ENCODE peak calls at places on chromosomes 5 and 9, in five cellular contexts. One of them, this sample, is unnamed.
A peak's percentile ranks its signal among the peaks of the same experiment; 100 is the strongest.

GRCh38 chr9:12818431-12819000 is 43.7 kb downstream of the LURAP1L start:
- DNase-seq in fibroblast of the aortic adventitia: peak; percentile 99
- DNase-seq in heart right ventricle: no peak
- DNase-seq in left ventricle myocardium inferior: no peak
- DNase-seq in mammary epithelial cell: no peak
- DNase-seq in this sample: no peak

GRCh38 chr9:115845648-115846312 is 307.8 kb upstream of the PAPPA start:
- DNase-seq in fibroblast of the aortic adventitia: peak; percentile 30
- DNase-seq in heart right ventricle: no peak
- DNase-seq in left ventricle myocardium inferior: no peak
- DNase-seq in mammary epithelial cell: peak; percentile 90
- DNase-seq in this sample: no peak

GRCh38 chr5:132592521-132592920 is 35.7 kb downstream of the RAD50 start:
- DNase-seq in fibroblast of the aortic adventitia: peak; percentile 20
- DNase-seq in heart right ventricle: no peak
- DNase-seq in left ventricle myocardium inferior: no peak
- DNase-seq in mammary epithelial cell: peak; percentile 10
- DNase-seq in this sample: no peak

GRCh38 chr5:131109540-131110255 is 55.4 kb downstream of the HINT1 start:
- DNase-seq in fibroblast of the aortic adventitia: peak; percentile 62
- DNase-seq in heart right ventricle: peak; percentile 6
- DNase-seq in left ventricle myocardium inferior: no peak
- DNase-seq in mammary epithelial cell: peak; percentile 34
- DNase-seq in this sample: no peak

GRCh38 chr5:116437351-116437705 is 137.3 kb downstream of the SEMA6A start:
- DNase-seq in fibroblast of the aortic adventitia: no peak
- DNase-seq in heart right ventricle: no peak
- DNase-seq in left ventricle myocardium inferior: no peak
- DNase-seq in mammary epithelial cell: no peak
- DNase-seq in this sample: no peak

GRCh38 chr5:139696894-139697658 is 48.9 kb downstream of the CXXC5 start:
- DNase-seq in fibroblast of the aortic adventitia: peak; percentile 84
- DNase-seq in heart right ventricle: peak; percentile 87
- DNase-seq in left ventricle myocardium inferior: peak; percentile 84
- DNase-seq in mammary epithelial cell: peak; percentile 47
- DNase-seq in this sample: no peak

GRCh38 chr5:76695336-76695735 is 20.6 kb upstream of the F2R start:
- DNase-seq in fibroblast of the aortic adventitia: no peak
- DNase-seq in heart right ventricle: no peak
- DNase-seq in left ventricle myocardium inferior: no peak
- DNase-seq in mammary epithelial cell: no peak
- DNase-seq in this sample: no peak

GRCh38 chr5:159916841-159917761 is 819 bp downstream of the ADRA1B start:
- DNase-seq in fibroblast of the aortic adventitia: no peak
- DNase-seq in heart right ventricle: no peak
- DNase-seq in left ventricle myocardium inferior: no peak
- DNase-seq in mammary epithelial cell: no peak
- DNase-seq in this sample: no peak

GRCh38 chr9:27505744-27506161 is 18.3 kb upstream of the IFNK start:
- DNase-seq in fibroblast of the aortic adventitia: peak; percentile 4
- DNase-seq in heart right ventricle: no peak
- DNase-seq in left ventricle myocardium inferior: no peak
- DNase-seq in mammary epithelial cell: peak; percentile 69
- DNase-seq in this sample: no peak

GRCh38 chr9:20356392-20357206 is 265.7 kb downstream of the MLLT3 start:
- DNase-seq in fibroblast of the aortic adventitia: peak; percentile 88
- DNase-seq in heart right ventricle: peak; percentile 79
- DNase-seq in left ventricle myocardium inferior: peak; percentile 35
- DNase-seq in mammary epithelial cell: peak; percentile 70
- DNase-seq in this sample: peak; percentile 53

GRCh38 chr9:103037508-103038477 is 42.7 kb downstream of the CYLC2 start:
- DNase-seq in fibroblast of the aortic adventitia: no peak
- DNase-seq in heart right ventricle: peak; percentile 17
- DNase-seq in left ventricle myocardium inferior: peak; percentile 17
- DNase-seq in mammary epithelial cell: no peak
- DNase-seq in this sample: no peak

GRCh38 chr5:74056789-74057164 is 430.8 kb downstream of the ARHGEF28 start:
- DNase-seq in fibroblast of the aortic adventitia: peak; percentile 53
- DNase-seq in heart right ventricle: no peak
- DNase-seq in left ventricle myocardium inferior: no peak
- DNase-seq in mammary epithelial cell: peak; percentile 47
- DNase-seq in this sample: no peak

GRCh38 chr5:10331341-10331796 is 22.1 kb upstream of the MARCHF6 start:
- DNase-seq in fibroblast of the aortic adventitia: peak; percentile 88
- DNase-seq in heart right ventricle: peak; percentile 85
- DNase-seq in left ventricle myocardium inferior: peak; percentile 78
- DNase-seq in mammary epithelial cell: no peak
- DNase-seq in this sample: no peak

GRCh38 chr5:134267366-134268018 is 41.6 kb upstream of the PPP2CA start:
- DNase-seq in fibroblast of the aortic adventitia: no peak
- DNase-seq in heart right ventricle: no peak
- DNase-seq in left ventricle myocardium inferior: no peak
- DNase-seq in mammary epithelial cell: no peak
- DNase-seq in this sample: no peak

GRCh38 chr5:138597660-138598400 is 22.6 kb upstream of the HSPA9 start:
- DNase-seq in fibroblast of the aortic adventitia: no peak
- DNase-seq in heart right ventricle: no peak
- DNase-seq in left ventricle myocardium inferior: no peak
- DNase-seq in mammary epithelial cell: no peak
- DNase-seq in this sample: no peak

GRCh38 chr5:138594305-138595058 is 19.3 kb upstream of the HSPA9 start:
- DNase-seq in fibroblast of the aortic adventitia: no peak
- DNase-seq in heart right ventricle: no peak
- DNase-seq in left ventricle myocardium inferior: no peak
- DNase-seq in mammary epithelial cell: no peak
- DNase-seq in this sample: no peak

GRCh38 chr5:138596105-138596987 is 21.1 kb upstream of the HSPA9 start:
- DNase-seq in fibroblast of the aortic adventitia: no peak
- DNase-seq in heart right ventricle: no peak
- DNase-seq in left ventricle myocardium inferior: no peak
- DNase-seq in mammary epithelial cell: no peak
- DNase-seq in this sample: no peak

GRCh38 chr5:138595396-138595795 is 20.2 kb upstream of the HSPA9 start:
- DNase-seq in fibroblast of the aortic adventitia: no peak
- DNase-seq in heart right ventricle: no peak
- DNase-seq in left ventricle myocardium inferior: no peak
- DNase-seq in mammary epithelial cell: no peak
- DNase-seq in this sample: no peak
- TF ChIP-seq CTCF in fibroblast of the aortic adventitia: peak; percentile 4
- TF ChIP-seq CTCF in heart right ventricle: no peak
- TF ChIP-seq CTCF in left ventricle myocardium inferior: peak; percentile 42
- TF ChIP-seq CTCF in mammary epithelial cell: peak; percentile 67
- TF ChIP-seq CTCF in this sample: no peak

DNA sequence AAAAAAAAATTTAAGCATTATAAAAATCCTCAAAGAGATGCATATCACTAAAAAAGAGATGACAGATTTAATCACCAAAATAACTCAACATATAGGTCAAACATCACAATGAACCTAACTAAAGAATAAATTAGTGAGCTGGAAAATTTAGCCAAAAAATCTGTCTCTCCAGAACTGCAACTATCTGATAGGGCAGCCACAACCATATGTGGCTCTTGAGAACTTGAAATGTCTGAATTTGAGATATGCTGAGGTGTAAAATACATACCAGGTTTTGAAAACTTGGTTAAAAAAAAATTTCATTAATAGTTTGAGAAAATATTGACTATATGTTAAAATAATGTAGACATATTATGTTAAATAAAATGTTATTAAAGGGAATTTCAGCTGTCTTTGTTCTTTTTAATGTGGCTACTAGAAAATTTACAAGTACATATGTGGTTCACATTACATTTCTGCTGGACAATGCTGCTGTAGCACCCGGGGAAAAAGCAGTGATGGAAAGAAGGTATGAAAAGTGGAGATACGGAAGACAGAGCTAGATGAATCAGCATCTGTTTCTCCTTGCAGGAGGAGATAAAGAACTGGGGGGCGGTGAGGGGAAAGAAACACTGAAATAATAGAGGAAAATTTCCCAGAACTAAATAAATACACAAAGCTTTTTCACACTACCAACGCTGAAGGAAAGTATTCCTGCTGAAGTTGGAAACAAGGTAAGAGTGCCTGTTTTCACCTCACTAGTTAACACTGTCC is 66.1 kb downstream of the DCP2 start:
- DNase-seq in fibroblast of the aortic adventitia: no peak
- DNase-seq in heart right ventricle: no peak
- DNase-seq in left ventricle myocardium inferior: no peak
- DNase-seq in mammary epithelial cell: no peak
- DNase-seq in this sample: no peak
- H3K4me3 ChIP-seq in fibroblast of the aortic adventitia: no peak overlapping the region
- H3K4me3 ChIP-seq in heart right ventricle: no peak overlapping the region
- H3K4me3 ChIP-seq in left ventricle myocardium inferior: no peak overlapping the region
- H3K4me3 ChIP-seq in mammary epithelial cell: no peak overlapping the region
- H3K4me3 ChIP-seq in this sample: no peak overlapping the region

GRCh38 chr5:142767178-142767577 is 3.0 kb upstream of the ARHGAP26 start:
- DNase-seq in fibroblast of the aortic adventitia: no peak
- DNase-seq in heart right ventricle: no peak
- DNase-seq in left ventricle myocardium inferior: no peak
- DNase-seq in mammary epithelial cell: no peak
- DNase-seq in this sample: no peak

GRCh38 chr5:142767925-142768324 is 2.3 kb upstream of the ARHGAP26 start:
- DNase-seq in fibroblast of the aortic adventitia: no peak
- DNase-seq in heart right ventricle: no peak
- DNase-seq in left ventricle myocardium inferior: no peak
- DNase-seq in mammary epithelial cell: no peak
- DNase-seq in this sample: no peak

GRCh38 chr5:142770650-142771609 is 753 bp downstream of the ARHGAP26 start:
- DNase-seq in fibroblast of the aortic adventitia: peak; percentile 27
- DNase-seq in heart right ventricle: peak; percentile 67
- DNase-seq in left ventricle myocardium inferior: peak; percentile 51
- DNase-seq in mammary epithelial cell: peak; percentile 67
- DNase-seq in this sample: no peak

GRCh38 chr5:142769793-142770649 is at the start of gene ARHGAP26:
- DNase-seq in fibroblast of the aortic adventitia: peak; percentile 92
- DNase-seq in heart right ventricle: peak; percentile 98
- DNase-seq in left ventricle myocardium inferior: peak; percentile 99
- DNase-seq in mammary epithelial cell: peak; percentile 97
- DNase-seq in this sample: peak; percentile 78

DNA sequence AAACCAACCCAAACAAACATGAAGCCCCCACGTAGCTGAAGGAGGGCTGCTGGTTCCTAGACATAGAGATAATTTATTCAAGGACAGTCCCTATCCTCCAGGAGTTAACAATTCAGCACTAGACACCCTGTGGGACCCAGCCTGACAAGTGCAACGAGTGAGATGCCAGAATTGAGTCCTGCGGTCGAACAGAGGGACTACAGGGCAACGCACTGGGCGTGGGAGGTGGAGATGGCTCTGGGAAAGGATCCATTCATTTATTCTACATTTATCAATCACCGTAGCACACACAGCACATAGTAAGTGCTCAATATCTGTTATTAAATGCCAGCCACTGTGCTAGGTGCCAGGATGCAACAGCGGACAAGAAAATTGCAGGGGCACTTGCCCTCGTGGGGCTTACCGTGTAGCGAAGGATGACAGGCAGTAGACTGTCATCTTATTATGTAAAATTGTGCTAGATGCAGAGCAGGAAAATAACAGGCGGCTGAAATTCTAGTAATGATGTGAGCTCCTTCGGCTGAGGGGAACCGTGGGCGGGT is 855 bp upstream of the ARHGAP26 start:
- DNase-seq in fibroblast of the aortic adventitia: no peak
- DNase-seq in heart right ventricle: no peak
- DNase-seq in left ventricle myocardium inferior: no peak
- DNase-seq in mammary epithelial cell: no peak
- DNase-seq in this sample: no peak
- TF ChIP-seq CTCF in fibroblast of the aortic adventitia: no peak
- TF ChIP-seq CTCF in heart right ventricle: no peak
- TF ChIP-seq CTCF in left ventricle myocardium inferior: no peak
- TF ChIP-seq CTCF in mammary epithelial cell: no peak
- TF ChIP-seq CTCF in this sample: no peak

DNA sequence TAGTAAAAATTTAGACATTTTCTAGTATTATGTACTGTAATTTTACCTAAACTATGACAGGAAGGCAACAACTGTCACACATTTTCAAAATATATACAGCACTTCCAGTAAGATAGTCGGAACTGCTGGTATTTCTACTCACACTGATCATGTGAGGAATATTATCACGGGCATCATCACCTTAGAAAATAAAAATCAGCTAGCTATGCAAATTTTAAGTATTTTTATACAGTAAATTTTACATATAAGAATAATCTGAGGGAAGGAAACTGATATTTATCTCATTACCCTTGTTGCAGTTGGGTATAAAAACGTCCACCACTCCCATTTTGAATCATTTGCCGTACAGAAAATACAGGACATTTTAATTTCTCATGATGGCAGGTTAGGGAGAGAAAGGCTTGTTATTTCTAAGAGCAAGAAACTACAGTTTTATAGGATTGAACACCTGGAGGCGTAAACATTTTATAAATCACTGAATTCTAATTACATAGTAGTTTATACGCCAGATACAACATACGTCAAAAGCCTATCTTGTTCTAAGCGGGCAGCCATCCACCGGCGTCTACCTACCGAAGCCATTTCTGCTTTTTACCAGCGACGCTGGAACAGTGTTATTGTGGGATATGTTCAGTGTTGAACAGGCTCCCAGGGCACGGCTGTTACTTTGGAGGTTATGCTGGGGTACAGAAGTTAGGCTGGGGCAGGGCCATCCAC is 723 bp upstream of the TNPO1 start:
- DNase-seq in fibroblast of the aortic adventitia: peak; percentile 55
- DNase-seq in heart right ventricle: no peak
- DNase-seq in left ventricle myocardium inferior: no peak
- DNase-seq in mammary epithelial cell: no peak
- DNase-seq in this sample: no peak
- H3K4me3 ChIP-seq in fibroblast of the aortic adventitia: peak overlapping the region; percentile 76
- H3K4me3 ChIP-seq in heart right ventricle: peak overlapping the region; percentile 78
- H3K4me3 ChIP-seq in left ventricle myocardium inferior: peak overlapping the region; percentile 74
- H3K4me3 ChIP-seq in mammary epithelial cell: peak overlapping the region; percentile 90
- H3K4me3 ChIP-seq in this sample: peak overlapping the region; percentile 54

DNA sequence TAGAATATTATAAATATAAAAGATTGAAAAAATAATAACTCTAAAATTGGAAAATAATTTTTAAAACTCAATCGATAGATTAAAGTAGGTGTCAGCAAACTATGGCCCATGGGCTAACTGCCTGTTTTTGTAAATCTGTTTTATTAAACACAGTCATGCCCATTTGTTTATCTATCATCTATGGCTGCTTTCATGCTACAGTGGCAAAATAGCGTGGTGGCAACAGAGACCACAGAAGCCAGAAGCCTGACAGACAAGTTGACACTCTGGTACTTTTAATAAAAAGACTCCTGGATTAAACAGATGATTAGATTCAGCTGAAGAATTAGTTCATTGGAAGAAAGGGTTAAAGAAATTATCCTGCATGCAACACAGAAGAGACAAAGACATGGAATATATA is 400.7 kb upstream of the RORB start:
- DNase-seq in fibroblast of the aortic adventitia: no peak
- DNase-seq in heart right ventricle: no peak
- DNase-seq in left ventricle myocardium inferior: no peak
- DNase-seq in mammary epithelial cell: no peak
- DNase-seq in this sample: no peak
- TF ChIP-seq CTCF in fibroblast of the aortic adventitia: no peak
- TF ChIP-seq CTCF in heart right ventricle: no peak
- TF ChIP-seq CTCF in left ventricle myocardium inferior: no peak
- TF ChIP-seq CTCF in mammary epithelial cell: no peak
- TF ChIP-seq CTCF in this sample: no peak